ENCODE peak calls at places on chromosomes 13 and 19, in four cellular contexts. Q is K562, R is WTC11, I is H1. U is an unnamed sample.

GRCh38 chr19:2756921-2757881 is 17.4 kb upstream of the SLC39A3 start:
- DNase-seq in Q (no peak), R (no peak), I (no peak), U (no peak)

GRCh38 chr19:17075860-17076538 is 422 bp downstream of the MYO9B start:
- DNase-seq in Q (peak; percentile 68), R (no peak), I (peak; percentile 73), U (no peak)

GRCh38 chr13:86298741-86299140 is 499.5 kb upstream of the SLITRK6 start:
- DNase-seq in Q (no peak), R (no peak), I (no peak), U (peak; percentile 0)

GRCh38 chr19:18961767-18962423 is 20.9 kb upstream of the HOMER3 start:
- DNase-seq in Q (peak; percentile 58), R (peak; percentile 97), I (peak; percentile 92), U (peak; percentile 50)

GRCh38 chr13:76684336-76684735 is 201.9 kb downstream of the KCTD12 start:
- DNase-seq in Q (no peak), R (no peak), I (no peak), U (no peak)

GRCh38 chr19:35048911-35049411 is 7.4 kb downstream of the HPN start:
- DNase-seq in Q (no peak), R (no peak), I (no peak), U (no peak)

GRCh38 chr19:6481541-6482342 is at the start of gene DENND1C:
- DNase-seq in Q (peak; percentile 76), R (peak; percentile 61), I (peak; percentile 65), U (peak; percentile 71)

GRCh38 chr19:15337202-15337601 is 4.9 kb upstream of the BRD4 start:
- DNase-seq in Q (no peak), R (no peak), I (no peak), U (no peak)

GRCh38 chr19:56120371-56121179 is 520 bp downstream of the ZNF787 start:
- DNase-seq in Q (peak; percentile 92), R (peak; percentile 52), I (peak; percentile 73), U (peak; percentile 95)

GRCh38 chr19:4094291-4094690 is 27.6 kb upstream of the ZBTB7A start:
- DNase-seq in Q (no peak), R (no peak), I (no peak), U (no peak)

GRCh38 chr13:109666656-109667448 is 119.5 kb downstream of the IRS2 start:
- DNase-seq in Q (no peak), R (no peak), I (no peak), U (peak; percentile 53)

GRCh38 chr19:47305309-47305751 is 4.3 kb upstream of the C5AR1 start:
- DNase-seq in Q (peak; percentile 76), R (peak; percentile 88), I (peak; percentile 96), U (peak; percentile 81)

DNA sequence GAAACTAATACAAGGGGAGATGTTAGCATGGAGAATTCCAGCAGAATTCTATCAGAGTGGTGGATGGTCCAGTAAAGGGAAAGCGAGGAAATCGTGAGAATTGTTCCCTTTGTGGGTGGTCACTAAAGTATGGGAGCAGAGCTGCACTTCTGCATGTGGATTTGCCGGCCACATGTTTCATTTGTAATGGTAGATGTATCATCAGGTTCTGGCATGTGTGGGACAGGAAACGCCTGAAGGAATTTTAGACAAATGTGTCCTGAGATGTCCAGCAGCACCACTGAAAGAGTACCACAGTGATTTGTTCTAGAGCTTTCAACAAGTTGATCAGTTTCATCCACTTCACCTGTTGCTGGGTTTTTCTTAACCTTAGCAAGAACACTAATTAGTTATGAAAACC is 308.4 kb downstream of the SHISA2 start:
- DNase-seq in Q (no peak), R (no peak), I (no peak), U (no peak)
- TF ChIP-seq TEAD4 in Q (no peak), R (no peak), I (no peak), U (no peak)

GRCh38 chr19:36528921-36529518 is 949 bp upstream of the ZNF260 start:
- DNase-seq in Q (peak; percentile 52), R (peak; percentile 24), I (peak; percentile 43), U (peak; percentile 25)
- TF ChIP-seq TEAD4 in Q (no peak), R (no peak), I (no peak), U (no peak)

GRCh38 chr19:7898967-7899366 is 4.7 kb upstream of the MAP2K7 start:
- DNase-seq in Q (no peak), R (no peak), I (no peak), U (no peak)

GRCh38 chr19:7899751-7900352 is 3.8 kb upstream of the MAP2K7 start:
- DNase-seq in Q (no peak), R (no peak), I (no peak), U (no peak)

GRCh38 chr19:7895565-7895964 is 7.3 kb downstream of the LRRC8E start:
- DNase-seq in Q (no peak), R (no peak), I (no peak), U (no peak)

GRCh38 chr19:7897289-7897688 is 6.4 kb upstream of the MAP2K7 start:
- DNase-seq in Q (no peak), R (no peak), I (no peak), U (no peak)

DNA sequence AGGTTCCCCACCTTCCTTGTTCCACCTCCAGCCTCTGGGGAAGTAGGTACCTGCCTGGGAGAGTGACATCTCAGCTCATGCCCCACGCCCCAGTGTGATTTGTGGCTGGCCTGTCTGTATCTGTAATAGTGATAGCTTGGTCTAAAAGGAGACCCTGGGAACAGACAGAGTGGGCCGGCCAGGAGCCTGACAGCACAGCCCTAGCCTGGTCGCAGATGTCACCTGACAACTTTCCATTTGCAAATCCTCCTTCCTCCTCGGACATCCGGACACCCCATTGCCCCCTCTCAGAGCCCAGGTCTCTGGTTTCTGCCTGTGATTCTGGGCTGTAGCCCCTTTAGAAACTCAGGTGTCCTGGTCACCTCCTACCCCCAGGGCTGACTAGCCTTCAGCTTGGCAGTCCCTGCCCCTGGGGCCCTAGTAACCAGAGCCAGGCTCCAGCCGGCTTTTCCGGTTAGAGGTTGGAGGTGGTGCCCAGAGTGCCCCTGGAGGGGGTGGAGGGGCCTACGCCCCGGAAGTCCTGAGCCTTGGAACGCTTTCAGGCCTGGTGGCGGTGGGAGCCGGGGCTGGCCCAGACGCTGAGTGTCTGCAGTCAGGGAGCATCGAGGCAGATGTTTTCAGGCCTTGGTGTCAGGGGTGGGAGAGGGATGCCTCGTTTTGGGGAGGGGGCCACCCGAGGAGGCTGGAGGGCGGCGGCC is 6.5 kb downstream of the LRRC8E start:
- DNase-seq in Q (no peak), R (no peak), I (no peak), U (no peak)
- TF ChIP-seq TEAD4 in Q (no peak), R (no peak), I (no peak), U (no peak)

GRCh38 chr19:32917612-32917996 is 48.0 kb upstream of the SLC7A9 start:
- DNase-seq in Q (no peak), R (no peak), I (no peak), U (no peak)
- TF ChIP-seq TEAD4 in Q (no peak), R (no peak), I (no peak), U (no peak)

DNA sequence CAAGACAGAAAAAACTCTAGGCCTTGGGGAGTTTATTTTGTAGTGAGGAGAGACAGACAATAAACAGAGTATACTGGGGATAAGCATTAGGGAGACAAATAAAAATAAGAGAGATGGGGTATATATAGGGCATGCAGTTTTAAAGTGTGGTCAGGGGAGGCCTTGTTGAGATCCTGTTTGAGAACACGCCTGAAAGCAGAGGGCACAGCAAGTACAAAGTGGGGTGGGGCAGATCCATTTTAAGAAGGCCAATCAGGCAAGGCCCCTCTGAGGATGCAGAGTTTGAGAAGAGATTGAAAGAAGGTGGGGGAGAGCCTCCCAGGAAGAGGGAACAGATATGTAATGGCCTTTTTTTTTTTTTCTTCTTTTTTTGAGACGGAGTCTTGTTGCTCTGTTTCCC is 2.1 kb downstream of the PPP2R1A start:
- DNase-seq in Q (no peak), R (no peak), I (no peak), U (no peak)
- TF ChIP-seq TEAD4 in Q (no peak), R (no peak), I (no peak), U (no peak)

GRCh38 chr13:93559718-93560117 is 333.1 kb downstream of the GPC6 start:
- DNase-seq in Q (no peak), R (no peak), I (no peak), U (no peak)
- TF ChIP-seq TEAD4 in Q (no peak), R (no peak), I (no peak), U (no peak)

GRCh38 chr13:96779691-96780090 is 214.6 kb downstream of the OXGR1 start:
- DNase-seq in Q (no peak), R (no peak), I (no peak), U (no peak)

GRCh38 chr13:96782186-96782585 is 212.1 kb downstream of the OXGR1 start:
- DNase-seq in Q (no peak), R (no peak), I (no peak), U (no peak)

GRCh38 chr13:96785986-96786385 is 208.3 kb downstream of the OXGR1 start:
- DNase-seq in Q (no peak), R (no peak), I (no peak), U (no peak)

GRCh38 chr13:96781141-96781540 is 213.1 kb downstream of the OXGR1 start:
- DNase-seq in Q (no peak), R (no peak), I (no peak), U (no peak)

DNA sequence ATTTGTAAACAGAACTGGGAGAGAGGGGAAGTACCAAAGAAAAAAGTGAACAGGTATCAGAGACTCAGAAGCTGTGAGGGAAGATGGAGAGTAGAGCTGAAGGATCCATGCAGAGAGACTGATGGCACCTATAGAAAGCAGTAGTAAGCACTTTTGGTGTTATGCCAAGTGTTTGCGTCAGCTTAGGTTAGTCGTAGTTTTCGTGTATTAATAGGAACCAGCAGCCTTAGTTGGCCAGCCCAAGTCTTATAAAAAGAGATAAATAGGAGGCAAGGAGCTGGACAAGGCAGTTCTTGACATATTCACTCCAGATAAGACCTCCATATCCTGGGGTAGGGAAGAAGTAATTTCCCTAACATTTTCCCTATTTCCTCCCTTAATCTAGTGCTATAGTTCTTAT is 214.2 kb downstream of the OXGR1 start:
- DNase-seq in Q (no peak), R (no peak), I (no peak), U (no peak)
- TF ChIP-seq TEAD4 in Q (no peak), R (no peak), I (no peak), U (no peak)